ENCODE peak calls at places on chromosomes 1 and 21, in eight cellular contexts. L is mesenchymal stem cell, W is breast epithelium, E is pancreas, U is GM23338, P is astrocyte, J is hepatocyte, N is right atrium auricular region. I is an unnamed sample.

GRCh38 chr21:45417256-45417950 is 12.4 kb downstream of the COL18A1 start:
- DNase-seq in L (no peak), J (peak), W (no peak), N (no peak), E (no peak), U (no peak), P (no peak), I (no peak)

GRCh38 chr1:224433671-224434446 is 738 bp downstream of the WDR26 start:
- DNase-seq in U (peak), E (peak), P (no peak), W (no peak), J (peak), L (peak), N (no peak), I (no peak)

GRCh38 chr1:233061265-233061664 is 110.9 kb downstream of the NTPCR start:
- DNase-seq in P (no peak), J (no peak), L (no peak), N (no peak), U (no peak), W (no peak), E (no peak), I (no peak)

GRCh38 chr1:116716391-116716790 is 37.8 kb upstream of the CD2 start:
- DNase-seq in L (no peak), E (no peak), J (no peak), W (no peak), U (no peak), N (no peak), P (no peak), I (no peak)

GRCh38 chr1:33368431-33368830 is 47.5 kb upstream of the A3GALT2 start:
- DNase-seq in L (no peak), P (no peak), N (no peak), U (no peak), E (no peak), J (no peak), W (no peak), I (no peak)

GRCh38 chr21:38220270-38220737 is 36.5 kb upstream of the KCNJ15 start:
- DNase-seq in N (no peak), L (no peak), W (no peak), P (no peak), E (no peak), J (no peak), U (no peak), I (no peak)

GRCh38 chr1:211371406-211372105 is 44.9 kb downstream of the TRAF5 start:
- DNase-seq in E (no peak), J (no peak), U (no peak), L (no peak), P (peak), W (no peak), N (no peak), I (peak)

GRCh38 chr1:155044812-155045690 is 6.1 kb upstream of the ADAM15 start:
- DNase-seq in L (peak), J (peak), N (peak), W (peak), E (peak), U (peak), P (peak), I (peak)

GRCh38 chr1:221845650-221846371 is 103.9 kb upstream of the DUSP10 start:
- DNase-seq in J (peak), L (peak), E (no peak), N (peak), P (no peak), U (no peak), W (peak), I (peak)

GRCh38 chr1:67955591-67955990 is 94.8 kb downstream of the DIRAS3 start:
- DNase-seq in P (no peak), W (no peak), L (no peak), N (no peak), E (no peak), J (no peak), U (no peak), I (no peak)

GRCh38 chr1:34280509-34280908 is 103.8 kb downstream of the C1orf94 start:
- DNase-seq in P (no peak), L (no peak), W (no peak), J (no peak), N (no peak), E (no peak), U (no peak), I (no peak)

GRCh38 chr1:158188618-158189017 is 7.9 kb downstream of the CD1D start:
- DNase-seq in N (no peak), W (no peak), E (no peak), L (no peak), J (no peak), U (no peak), P (no peak), I (no peak)

GRCh38 chr21:43957629-43958362 is 54.3 kb upstream of the TRAPPC10 start:
- DNase-seq in P (no peak), N (no peak), J (no peak), W (no peak), U (no peak), E (no peak), L (no peak), I (no peak)
- H3K4me3 ChIP-seq in P (no peak), N (no peak), J (no peak), W (no peak), U (no peak), E (no peak), L (no peak), I (no peak)

DNA sequence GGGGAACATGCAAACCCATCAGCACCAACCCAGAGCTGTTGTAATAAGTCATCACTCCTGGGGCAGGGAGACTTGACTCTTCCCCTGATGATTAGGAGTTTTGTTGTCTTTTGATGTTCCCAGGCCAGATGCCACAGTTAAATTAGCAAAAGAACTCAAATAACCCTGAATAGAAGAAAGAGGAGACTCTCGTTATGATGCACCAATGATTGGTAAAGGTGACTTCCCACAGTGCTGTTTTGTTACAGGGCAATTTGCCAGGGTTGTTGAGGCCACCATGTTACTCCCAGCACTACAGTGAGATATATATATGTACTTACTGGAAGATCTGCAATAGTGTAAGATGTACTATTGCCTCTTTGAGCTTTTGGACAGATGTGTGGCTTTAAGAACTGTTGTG is 24.3 kb upstream of the RCAN1 start:
- DNase-seq in N (no peak), J (no peak), P (no peak), W (no peak), L (no peak), U (no peak), E (no peak), I (no peak)
- H3K27ac ChIP-seq in N (no peak), J (no peak), P (no peak), W (no peak), L (no peak), U (no peak), E (no peak), I (no peak)

GRCh38 chr1:93976291-93976690 is 67.1 kb upstream of the GCLM start:
- DNase-seq in J (no peak), U (no peak), L (no peak), W (no peak), P (no peak), E (no peak), N (no peak), I (peak)
- H3K4me3 ChIP-seq in J (no peak), U (no peak), L (no peak), W (no peak), P (no peak), E (no peak), N (no peak), I (no peak)

GRCh38 chr1:9871021-9871420 is 39.0 kb downstream of the CTNNBIP1 start:
- DNase-seq in L (no peak), J (no peak), E (no peak), W (no peak), U (no peak), P (no peak), N (no peak), I (no peak)
- H3K27ac ChIP-seq in L (no peak), J (no peak), E (no peak), W (no peak), U (no peak), P (no peak), N (no peak), I (no peak)

GRCh38 chr1:2290171-2290578 is 62.1 kb downstream of the SKI start:
- DNase-seq in W (no peak), L (no peak), P (no peak), U (no peak), E (no peak), J (no peak), N (no peak), I (no peak)
- H3K4me3 ChIP-seq in W (peak), L (peak), P (no peak), U (no peak), E (no peak), J (no peak), N (peak), I (no peak)

DNA sequence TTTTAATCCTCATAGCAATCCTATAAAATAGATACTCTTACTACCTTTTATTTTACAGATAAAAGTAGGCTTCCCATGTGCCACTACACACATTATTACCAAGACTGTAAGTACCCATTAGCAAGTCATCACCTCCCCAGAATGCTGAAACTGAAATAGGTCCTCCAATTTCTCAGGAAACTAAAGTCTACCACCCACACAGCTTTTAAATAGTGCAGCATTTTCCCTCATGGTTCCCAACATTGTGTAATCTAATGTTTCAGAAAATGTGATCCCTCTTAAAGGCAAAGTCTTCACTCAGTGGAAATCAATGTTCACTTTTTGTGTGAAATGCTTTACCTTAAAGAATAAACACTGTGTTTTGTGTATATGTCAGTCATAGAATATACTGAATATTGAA is 356.5 kb downstream of the GPATCH2 start:
- DNase-seq in E (no peak), U (no peak), J (no peak), P (no peak), L (peak), N (no peak), W (no peak), I (no peak)
- H3K27ac ChIP-seq in E (no peak), U (no peak), J (no peak), P (peak), L (no peak), N (no peak), W (no peak), I (peak)

GRCh38 chr21:41112740-41113692 is 54.9 kb upstream of the BACE2 start:
- DNase-seq in U (peak), E (no peak), L (no peak), P (peak), N (peak), J (peak), W (peak), I (no peak)
- H3K4me3 ChIP-seq in U (no peak), E (no peak), L (peak), P (peak), N (peak), J (no peak), W (peak), I (no peak)

GRCh38 chr1:45820173-45820572 is 16.8 kb downstream of the MAST2 start:
- DNase-seq in J (no peak), U (no peak), P (no peak), E (no peak), L (no peak), W (no peak), N (no peak), I (no peak)
- H3K27ac ChIP-seq in J (no peak), U (no peak), P (no peak), E (no peak), L (no peak), W (no peak), N (no peak), I (no peak)

DNA sequence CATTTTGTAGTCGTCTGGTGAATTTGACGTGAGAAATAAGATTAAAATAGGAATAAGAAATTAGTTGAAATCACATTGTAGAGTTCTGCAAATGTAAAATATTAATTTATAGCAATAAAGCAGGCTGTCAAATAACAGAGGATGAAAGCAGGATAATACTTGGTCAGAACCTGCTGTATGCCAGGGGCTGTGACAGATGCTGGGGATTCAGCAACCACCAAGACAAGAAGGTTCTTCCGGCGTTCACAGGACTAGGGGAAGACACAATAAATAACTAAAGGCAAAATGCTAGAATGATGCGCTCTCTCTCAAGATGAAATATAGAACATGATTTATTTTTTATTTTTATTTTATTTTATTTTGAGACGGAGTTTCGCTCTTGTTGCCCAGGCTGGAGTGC is 6.8 kb upstream of the PARK7 start:
- DNase-seq in E (no peak), P (no peak), J (no peak), W (no peak), U (no peak), L (no peak), N (no peak), I (no peak)
- H3K4me3 ChIP-seq in E (peak), P (peak), J (no peak), W (peak), U (peak), L (peak), N (peak), I (no peak)

I was measured in PC-3.